ENCODE peak calls at places on chromosomes 3 and 15, in four cellular contexts. One of them, this sample, is unnamed.

GRCh38 chr3:113094514-113094913 is 103.7 kb downstream of the GTPBP8 start:
- DNase-seq in epithelial cell of proximal tubule: no peak
- DNase-seq in T-helper 2 cell: no peak
- DNase-seq in HS-27A: no peak
- DNase-seq in this sample: no peak

GRCh38 chr3:184333190-184333589 is 4.2 kb upstream of the FAM131A start:
- DNase-seq in epithelial cell of proximal tubule: no peak
- DNase-seq in T-helper 2 cell: no peak
- DNase-seq in HS-27A: no peak
- DNase-seq in this sample: no peak

GRCh38 chr3:191094057-191094456 is 105.0 kb upstream of the OSTN start:
- DNase-seq in epithelial cell of proximal tubule: no peak
- DNase-seq in T-helper 2 cell: no peak
- DNase-seq in HS-27A: no peak
- DNase-seq in this sample: no peak

GRCh38 chr3:4289044-4289443 is 14.1 kb upstream of the SETMAR start:
- DNase-seq in epithelial cell of proximal tubule: no peak
- DNase-seq in T-helper 2 cell: no peak
- DNase-seq in HS-27A: no peak
- DNase-seq in this sample: no peak

GRCh38 chr3:189186093-189186492 is 14.3 kb downstream of the TPRG1 start:
- DNase-seq in epithelial cell of proximal tubule: no peak
- DNase-seq in T-helper 2 cell: no peak
- DNase-seq in HS-27A: no peak
- DNase-seq in this sample: peak

GRCh38 chr3:195100903-195101591 is 169.9 kb downstream of the XXYLT1 start:
- DNase-seq in epithelial cell of proximal tubule: no peak
- DNase-seq in T-helper 2 cell: no peak
- DNase-seq in HS-27A: no peak
- DNase-seq in this sample: no peak

GRCh38 chr3:67094769-67095168 is 96.7 kb downstream of the KBTBD8 start:
- DNase-seq in epithelial cell of proximal tubule: no peak
- DNase-seq in T-helper 2 cell: no peak
- DNase-seq in HS-27A: no peak
- DNase-seq in this sample: no peak

GRCh38 chr15:63277044-63277892 is at the start of gene APH1B:
- DNase-seq in epithelial cell of proximal tubule: no peak
- DNase-seq in T-helper 2 cell: peak
- DNase-seq in HS-27A: peak
- DNase-seq in this sample: no peak

GRCh38 chr15:70892912-70893560 is 410 bp downstream of the LRRC49 start:
- DNase-seq in epithelial cell of proximal tubule: no peak
- DNase-seq in T-helper 2 cell: no peak
- DNase-seq in HS-27A: peak
- DNase-seq in this sample: no peak

GRCh38 chr3:100893590-100893989 is 99.6 kb downstream of the ABI3BP start:
- DNase-seq in epithelial cell of proximal tubule: no peak
- DNase-seq in T-helper 2 cell: no peak
- DNase-seq in HS-27A: no peak
- DNase-seq in this sample: no peak

GRCh38 chr15:40150163-40150925 is 10.5 kb upstream of the BUB1B start:
- DNase-seq in epithelial cell of proximal tubule: peak
- DNase-seq in T-helper 2 cell: no peak
- DNase-seq in HS-27A: peak
- DNase-seq in this sample: peak

GRCh38 chr15:27418729-27419128 is 447.7 kb downstream of the GABRG3 start:
- DNase-seq in epithelial cell of proximal tubule: no peak
- DNase-seq in T-helper 2 cell: no peak
- DNase-seq in HS-27A: no peak
- DNase-seq in this sample: no peak

GRCh38 chr3:127450331-127450730 is 140.2 kb downstream of the TPRA1 start:
- DNase-seq in epithelial cell of proximal tubule: no peak
- DNase-seq in T-helper 2 cell: no peak
- DNase-seq in HS-27A: no peak
- DNase-seq in this sample: no peak

GRCh38 chr3:128781164-128781563 is 55.2 kb downstream of the RAB7A start:
- DNase-seq in epithelial cell of proximal tubule: no peak
- DNase-seq in T-helper 2 cell: no peak
- DNase-seq in HS-27A: no peak
- DNase-seq in this sample: no peak

GRCh38 chr3:46978381-46978780 is 1.1 kb upstream of the NBEAL2 start:
- DNase-seq in epithelial cell of proximal tubule: no peak
- DNase-seq in T-helper 2 cell: no peak
- DNase-seq in HS-27A: no peak
- DNase-seq in this sample: no peak

This sample was measured in kidney epithelial cell.